ENCODE peak calls at places on chromosomes 13 and 19, in nine cellular contexts. U is HepG2; Z is cardiac muscle cell; R is NCI-H2171 treated with DMSO at 0.1 percent for 48 hours; E is activated CD4-positive, alpha-beta memory T cell treated with anti-CD3 and anti-CD28 coated beads for 36 hours; I is naive thymus-derived CD8-positive, alpha-beta T cell; L is activated CD4-positive, alpha-beta T cell treated with anti-CD3 and anti-CD28 coated beads for 1 hour; M is H7; S is AG09309. X is an unnamed sample.

GRCh38 chr19:19207637-19208582 is 3.8 kb upstream of the NCAN start:
- DNase-seq in S (no peak), U (no peak), M (peak), E (no peak), I (no peak), L (no peak), Z (no peak), R (no peak), X (no peak)

GRCh38 chr13:20332361-20333096 is 100.4 kb upstream of the GJB6 start:
- DNase-seq in S (peak), Z (peak), U (no peak), R (no peak), L (no peak), E (no peak), M (no peak), I (no peak), X (no peak)

GRCh38 chr13:109274188-109274821 is 512.1 kb downstream of the IRS2 start:
- DNase-seq in I (no peak), S (no peak), R (no peak), M (peak), L (no peak), U (no peak), E (no peak), Z (peak), X (no peak)

GRCh38 chr19:19563348-19563848 is 25.3 kb downstream of the CILP2 start:
- DNase-seq in I (no peak), U (no peak), M (peak), R (no peak), E (no peak), S (no peak), Z (no peak), L (no peak), X (no peak)

GRCh38 chr13:98483636-98484288 is 93.1 kb downstream of the STK24 start:
- DNase-seq in R (no peak), I (no peak), L (no peak), M (no peak), S (no peak), E (no peak), U (no peak), Z (no peak), X (no peak)

GRCh38 chr19:41641879-41642485 is 15.1 kb upstream of the CEACAM4 start:
- DNase-seq in Z (peak), R (peak), M (peak), L (peak), I (peak), E (peak), S (peak), U (peak), X (peak)

GRCh38 chr13:20526664-20527063 is 1.0 kb upstream of the CRYL1 start:
- DNase-seq in M (no peak), Z (peak), U (peak), E (no peak), R (no peak), I (no peak), S (no peak), L (no peak), X (no peak)

GRCh38 chr13:70338608-70339007 is 230.4 kb upstream of the KLHL1 start:
- DNase-seq in Z (no peak), R (no peak), E (no peak), M (no peak), L (no peak), U (no peak), S (no peak), I (no peak), X (no peak)

GRCh38 chr13:67231481-67231940 is 1.4 kb upstream of the PCDH9 start:
- DNase-seq in U (no peak), Z (peak), S (no peak), I (no peak), L (no peak), E (no peak), R (peak), M (no peak), X (no peak)

GRCh38 chr13:72004975-72005374 is 138.0 kb upstream of the DACH1 start:
- DNase-seq in U (no peak), I (no peak), L (no peak), S (no peak), M (no peak), R (no peak), Z (peak), E (no peak), X (no peak)

GRCh38 chr13:65595881-65596280 is 1634.3 kb downstream of the PCDH9 start:
- DNase-seq in R (no peak), E (no peak), S (no peak), U (no peak), Z (peak), I (no peak), L (no peak), M (no peak), X (no peak)

GRCh38 chr13:99041788-99042187 is 63.9 kb upstream of the DOCK9 start:
- DNase-seq in S (no peak), L (no peak), I (no peak), E (no peak), U (no peak), M (no peak), Z (no peak), R (peak), X (no peak)

GRCh38 chr13:91632071-91632470 is 233.7 kb downstream of the GPC5 start:
- DNase-seq in S (no peak), Z (no peak), E (no peak), U (no peak), R (no peak), L (no peak), M (no peak), I (no peak), X (no peak)

GRCh38 chr19:58227964-58228583 is 640 bp upstream of the ZNF544 start:
- DNase-seq in M (peak), U (no peak), I (no peak), R (no peak), S (no peak), L (no peak), E (peak), Z (no peak), X (no peak)

GRCh38 chr19:38093587-38093986 is 130.4 kb downstream of the DPF1 start:
- DNase-seq in L (no peak), M (no peak), Z (no peak), I (no peak), E (no peak), R (no peak), S (no peak), U (no peak), X (no peak)

GRCh38 chr19:2680808-2681207 is 21.7 kb downstream of the GNG7 start:
- DNase-seq in I (no peak), Z (no peak), S (no peak), R (no peak), L (no peak), E (no peak), M (peak), U (no peak), X (no peak)

GRCh38 chr19:29283366-29283765 is 70.4 kb upstream of the UQCRFS1 start:
- DNase-seq in Z (no peak), L (no peak), I (no peak), S (no peak), E (no peak), U (no peak), R (no peak), M (no peak), X (no peak)

GRCh38 chr13:44140146-44140545 is 233.5 kb upstream of the SERP2 start:
- DNase-seq in L (no peak), S (no peak), M (peak), U (peak), I (no peak), R (peak), Z (no peak), E (no peak), X (no peak)

GRCh38 chr13:73722120-73722519 is 412.1 kb downstream of the KLF12 start:
- DNase-seq in L (no peak), R (peak), I (peak), E (no peak), U (peak), Z (peak), S (peak), M (peak), X (no peak)

GRCh38 chr19:12194827-12195500 is 32.1 kb downstream of the ZNF136 start:
- DNase-seq in S (no peak), M (peak), L (peak), U (no peak), R (peak), I (peak), E (peak), Z (peak), X (peak)

GRCh38 chr13:110400786-110401533 is 93.9 kb downstream of the COL4A2 start:
- DNase-seq in R (no peak), I (no peak), Z (peak), M (no peak), S (peak), U (no peak), L (no peak), E (no peak), X (no peak)

GRCh38 chr13:46198794-46199193 is 12.9 kb upstream of the LRRC63 start:
- DNase-seq in U (no peak), L (no peak), E (no peak), M (no peak), R (no peak), S (no peak), I (no peak), Z (no peak), X (no peak)

GRCh38 chr19:55304279-55304978 is 20.6 kb downstream of the BRSK1 start:
- DNase-seq in L (no peak), R (peak), M (peak), Z (peak), U (peak), E (peak), S (no peak), I (no peak), X (no peak)

GRCh38 chr13:113548171-113548641 is 36.3 kb upstream of the TFDP1 start:
- DNase-seq in E (no peak), L (no peak), S (no peak), I (no peak), R (no peak), Z (peak), M (peak), U (no peak), X (no peak)

GRCh38 chr19:1360818-1361461 is 22.8 kb upstream of the NDUFS7 start:
- DNase-seq in S (peak), M (peak), R (no peak), Z (peak), L (no peak), E (no peak), U (no peak), I (no peak), X (no peak)

GRCh38 chr13:39133781-39134180 is 95.5 kb downstream of the NHLRC3 start:
- DNase-seq in I (no peak), S (no peak), E (no peak), R (no peak), L (no peak), M (no peak), U (no peak), Z (no peak), X (no peak)

X was measured in T-helper 17 cell.